ENCODE peak calls at places on chromosomes 2 and 18, in five cellular contexts. R is sigmoid colon, H is thyroid gland, A is right lobe of liver, T is A549. G is an unnamed sample.

GRCh38 chr2:236662231-236663160 is 92.9 kb downstream of the ACKR3 start:
- DNase-seq in T (no peak), A (no peak), H (no peak), R (no peak), G (no peak)

GRCh38 chr2:127681288-127681771 is 6.0 kb upstream of the LIMS2 start:
- DNase-seq in A (no peak), T (no peak), R (peak; percentile 90), H (no peak), G (peak; percentile 68)

GRCh38 chr2:193695367-193695766 is 1500.6 kb upstream of the TMEFF2 start:
- DNase-seq in T (no peak), R (no peak), H (no peak), A (no peak), G (no peak)

GRCh38 chr18:3305354-3305762 is 43.4 kb downstream of the MYL12B start:
- DNase-seq in A (no peak), T (no peak), R (no peak), H (no peak), G (no peak)

GRCh38 chr2:237772513-237772912 is 26.1 kb upstream of the RBM44 start:
- DNase-seq in A (no peak), H (no peak), R (no peak), T (no peak), G (no peak)

GRCh38 chr2:177989029-177989885 is 83.3 kb downstream of the PDE11A start:
- DNase-seq in T (peak; percentile 5), R (no peak), H (no peak), A (no peak), G (no peak)

GRCh38 chr18:52395146-52395852 is 55.3 kb downstream of the DCC start:
- DNase-seq in H (no peak), A (no peak), T (no peak), R (no peak), G (no peak)

GRCh38 chr2:32594573-32594972 is 33.3 kb upstream of the TTC27 start:
- DNase-seq in R (no peak), T (no peak), H (no peak), A (no peak), G (no peak)

GRCh38 chr18:79687806-79688205 is 8.2 kb downstream of the CTDP1 start:
- DNase-seq in A (no peak), R (no peak), H (no peak), T (no peak), G (no peak)

GRCh38 chr2:192887296-192887695 is 692.6 kb upstream of the TMEFF2 start:
- DNase-seq in R (no peak), H (no peak), A (no peak), T (no peak), G (no peak)

GRCh38 chr2:142973160-142973821 is 95.8 kb downstream of the KYNU start:
- DNase-seq in R (no peak), H (no peak), A (no peak), T (no peak), G (no peak)

GRCh38 chr2:172774302-172774701 is 38.7 kb downstream of the RAPGEF4 start:
- DNase-seq in A (no peak), R (no peak), T (no peak), H (no peak), G (no peak)

GRCh38 chr2:209578394-209579006 is 154.7 kb downstream of the MAP2 start:
- DNase-seq in A (no peak), T (no peak), R (no peak), H (no peak), G (no peak)

GRCh38 chr18:46152436-46152807 is 48.2 kb downstream of the HAUS1 start:
- DNase-seq in H (peak; percentile 91), R (no peak), A (no peak), T (no peak), G (no peak)

GRCh38 chr2:50401772-50402653 is 629.9 kb downstream of the NRXN1 start:
- DNase-seq in T (peak; percentile 8), A (no peak), H (peak; percentile 11), R (peak; percentile 50), G (no peak)

GRCh38 chr2:12852135-12852534 is 135.4 kb downstream of the TRIB2 start:
- DNase-seq in T (no peak), R (no peak), A (no peak), H (no peak), G (no peak)

GRCh38 chr2:14355102-14355501 is 277.4 kb upstream of the LRATD1 start:
- DNase-seq in A (no peak), T (no peak), R (no peak), H (no peak), G (no peak)

GRCh38 chr18:67520276-67521035 is 3.9 kb upstream of the DSEL start:
- DNase-seq in A (no peak), H (no peak), R (peak; percentile 69), T (no peak), G (no peak)

GRCh38 chr2:237669628-237670351 is 42.4 kb downstream of the LRRFIP1 start:
- DNase-seq in T (no peak), A (peak; percentile 84), R (peak; percentile 94), H (peak; percentile 70), G (peak; percentile 82)

GRCh38 chr2:135875491-135876065 is 665 bp downstream of the MCM6 start:
- DNase-seq in T (peak; percentile 39), H (peak; percentile 67), R (peak; percentile 73), A (peak; percentile 54), G (peak; percentile 43)

GRCh38 chr2:47360283-47360682 is 42.7 kb upstream of the MSH2 start:
- DNase-seq in H (no peak), R (no peak), A (no peak), T (no peak), G (no peak)
- H3K27ac ChIP-seq in H (no peak overlapping the region), R (no peak overlapping the region), A (no peak overlapping the region), T (peak overlapping the region; percentile 69), G (no peak overlapping the region)

GRCh38 chr18:9914584-9915290 is 921 bp downstream of the VAPA start:
- DNase-seq in R (peak; percentile 84), A (peak; percentile 88), H (peak; percentile 83), T (peak; percentile 42), G (peak; percentile 57)
- TF ChIP-seq POLR2A in R (no peak), A (peak; percentile 57), H (peak; percentile 65), T (no peak), G (no peak)

GRCh38 chr18:23918395-23919032 is 96.0 kb upstream of the TTC39C start:
- DNase-seq in H (peak; percentile 70), R (peak; percentile 81), A (peak; percentile 69), T (peak; percentile 44), G (peak; percentile 58)

GRCh38 chr18:23924813-23925212 is 89.7 kb upstream of the TTC39C start:
- DNase-seq in H (no peak), R (no peak), A (no peak), T (no peak), G (no peak)

GRCh38 chr18:23922939-23923338 is 91.6 kb upstream of the TTC39C start:
- DNase-seq in T (no peak), A (no peak), H (no peak), R (no peak), G (no peak)

GRCh38 chr18:23920054-23920453 is 94.5 kb upstream of the TTC39C start:
- DNase-seq in H (no peak), R (no peak), A (no peak), T (no peak), G (no peak)

GRCh38 chr18:23921716-23922285 is 92.8 kb upstream of the TTC39C start:
- DNase-seq in A (no peak), R (no peak), T (no peak), H (no peak), G (no peak)
- TF ChIP-seq CTCF in A (no peak), R (no peak), T (no peak), H (no peak), G (no peak)

GRCh38 chr2:229832499-229832898 is 89.3 kb downstream of the TRIP12 start:
- DNase-seq in T (no peak), R (no peak), H (no peak), A (no peak), G (no peak)
- H3K27ac ChIP-seq in T (no peak overlapping the region), R (no peak overlapping the region), H (no peak overlapping the region), A (no peak overlapping the region), G (no peak overlapping the region)

GRCh38 chr2:112055110-112055832 is at the start of gene TMEM87B:
- DNase-seq in A (peak; percentile 100), H (peak; percentile 97), R (peak; percentile 100), T (peak; percentile 66), G (peak; percentile 100)
- TF ChIP-seq POLR2A in A (peak; percentile 92), H (peak; percentile 83), R (peak; percentile 45), T (peak; percentile 56), G (peak; percentile 72)

GRCh38 chr18:75128911-75129716 is 79.8 kb downstream of the PTGR3 start:
- DNase-seq in R (no peak), A (no peak), T (no peak), H (no peak), G (no peak)
- TF ChIP-seq CTCF in R (no peak), A (no peak), T (no peak), H (no peak), G (no peak)

GRCh38 chr2:65436825-65437221 is 4.4 kb upstream of the SPRED2 start:
- DNase-seq in A (no peak), H (no peak), R (no peak), T (no peak), G (no peak)

GRCh38 chr2:65435625-65436168 is 3.3 kb upstream of the SPRED2 start:
- DNase-seq in A (peak; percentile 89), H (peak; percentile 89), R (peak; percentile 95), T (peak; percentile 95), G (peak; percentile 92)

GRCh38 chr2:65436169-65436824 is 3.9 kb upstream of the SPRED2 start:
- DNase-seq in H (peak; percentile 87), A (peak; percentile 95), R (peak; percentile 97), T (peak; percentile 73), G (peak; percentile 93)

GRCh38 chr2:65432227-65433190 is at the start of gene SPRED2:
- DNase-seq in T (peak; percentile 81), R (peak; percentile 98), A (peak; percentile 95), H (peak; percentile 96), G (peak; percentile 96)

GRCh38 chr2:65434592-65435241 is 2.3 kb upstream of the SPRED2 start:
- DNase-seq in R (no peak), T (no peak), H (no peak), A (no peak), G (no peak)
- H3K27ac ChIP-seq in R (peak overlapping the region; percentile 94), T (peak overlapping the region; percentile 97), H (peak overlapping the region; percentile 96), A (no peak overlapping the region), G (peak overlapping the region; percentile 98)

GRCh38 chr2:70767699-70768584 is at the start of gene ADD2:
- DNase-seq in A (no peak), R (no peak), H (peak; percentile 29), T (peak; percentile 76), G (peak; percentile 29)
- TF ChIP-seq POLR2A in A (no peak), R (no peak), H (peak; percentile 25), T (peak; percentile 81), G (no peak)

GRCh38 chr2:10303634-10304378 is 1.1 kb downstream of the HPCAL1 start:
- DNase-seq in H (peak; percentile 72), A (peak; percentile 57), R (no peak), T (no peak), G (no peak)
- TF ChIP-seq CTCF in H (no peak), A (no peak), R (no peak), T (peak; percentile 29), G (no peak)

G was measured in heart left ventricle.